ENCODE peak calls at places on chromosomes 13 and 19, in nine cellular contexts. T, C, U, R, J, B, S, M and O are unnamed samples.
A peak's percentile ranks its signal among the peaks of the same experiment; 100 is the strongest.

GRCh38 chr19:628168-628567 is 5.2 kb downstream of the POLRMT start:
- DNase-seq in T (no peak), C (no peak), U (no peak), R (no peak), J (no peak), B (no peak), S (no peak), M (no peak), O (no peak)

GRCh38 chr13:32164622-32165268 is 133.2 kb downstream of the FRY start:
- DNase-seq in T (no peak), C (peak; percentile 2), U (no peak), R (peak; percentile 16), J (peak; percentile 46), B (peak; percentile 76), S (peak; percentile 74), M (peak; percentile 18), O (peak; percentile 58)

GRCh38 chr19:50223439-50223716 is 20.0 kb downstream of the MYH14 start:
- DNase-seq in T (no peak), C (no peak), U (no peak), R (no peak), J (no peak), B (no peak), S (no peak), M (no peak), O (no peak)

GRCh38 chr13:108214511-108215383 is 589 bp downstream of the LIG4 start:
- DNase-seq in T (no peak), C (no peak), U (no peak), R (no peak), J (no peak), B (peak; percentile 48), S (no peak), M (no peak), O (no peak)

GRCh38 chr19:20385056-20385455 is 180.5 kb downstream of the ZNF737 start:
- DNase-seq in T (no peak), C (no peak), U (no peak), R (no peak), J (no peak), B (no peak), S (no peak), M (no peak), O (no peak)

GRCh38 chr13:73767191-73767741 is 366.9 kb downstream of the KLF12 start:
- DNase-seq in T (no peak), C (no peak), U (no peak), R (peak; percentile 3), J (no peak), B (no peak), S (no peak), M (no peak), O (no peak)

GRCh38 chr13:28753208-28753892 is 34.6 kb upstream of the SLC46A3 start:
- DNase-seq in T (no peak), C (no peak), U (peak; percentile 55), R (no peak), J (no peak), B (peak; percentile 98), S (peak; percentile 96), M (peak; percentile 48), O (peak; percentile 94)

GRCh38 chr19:15248648-15249559 is 16.7 kb upstream of the EPHX3 start:
- DNase-seq in T (no peak), C (no peak), U (peak; percentile 74), R (no peak), J (no peak), B (peak; percentile 98), S (peak; percentile 94), M (no peak), O (no peak)

GRCh38 chr19:10829967-10830366 is 6.0 kb downstream of the TMED1 start:
- DNase-seq in T (no peak), C (no peak), U (no peak), R (no peak), J (no peak), B (no peak), S (no peak), M (no peak), O (no peak)

GRCh38 chr13:77338329-77338728 is 11.4 kb upstream of the MYCBP2 start:
- DNase-seq in T (no peak), C (no peak), U (no peak), R (no peak), J (no peak), B (no peak), S (no peak), M (no peak), O (no peak)

GRCh38 chr19:17703823-17704463 is 15.3 kb upstream of the MAP1S start:
- DNase-seq in T (peak; percentile 55), C (peak; percentile 54), U (peak; percentile 67), R (peak; percentile 64), J (no peak), B (peak; percentile 63), S (peak; percentile 26), M (no peak), O (no peak)

GRCh38 chr19:49301165-49301865 is 23.7 kb downstream of the SLC6A16 start:
- DNase-seq in T (peak; percentile 66), C (peak; percentile 74), U (peak; percentile 84), R (peak; percentile 76), J (no peak), B (peak; percentile 60), S (peak; percentile 66), M (peak; percentile 31), O (peak; percentile 52)

GRCh38 chr13:22758245-22758644 is 422.5 kb upstream of the SGCG start:
- DNase-seq in T (no peak), C (no peak), U (no peak), R (no peak), J (no peak), B (no peak), S (no peak), M (no peak), O (no peak)

GRCh38 chr13:101157261-101157660 is 259.0 kb downstream of the NALCN start:
- DNase-seq in T (no peak), C (no peak), U (no peak), R (no peak), J (no peak), B (peak; percentile 50), S (peak; percentile 31), M (no peak), O (no peak)

GRCh38 chr13:48126944-48127814 is 32.3 kb upstream of the MED4 start:
- DNase-seq in T (peak; percentile 1), C (no peak), U (peak; percentile 19), R (peak; percentile 48), J (no peak), B (peak; percentile 77), S (peak; percentile 68), M (no peak), O (peak; percentile 51)

GRCh38 chr19:38977445-38978314 is 2.1 kb upstream of the FBXO17 start:
- DNase-seq in T (no peak), C (peak; percentile 74), U (no peak), R (peak; percentile 26), J (no peak), B (peak; percentile 5), S (peak; percentile 17), M (no peak), O (no peak)

GRCh38 chr13:48891586-48891985 is 84.1 kb upstream of the FNDC3A start:
- DNase-seq in T (no peak), C (no peak), U (no peak), R (no peak), J (no peak), B (peak; percentile 68), S (peak; percentile 80), M (no peak), O (no peak)

GRCh38 chr13:73025212-73026012 is 33.4 kb upstream of the KLF5 start:
- DNase-seq in T (no peak), C (no peak), U (no peak), R (no peak), J (no peak), B (peak; percentile 18), S (peak; percentile 11), M (no peak), O (no peak)

GRCh38 chr13:102847272-102848234 is 1.7 kb downstream of the ERCC5 start:
- DNase-seq in T (no peak), C (no peak), U (no peak), R (no peak), J (no peak), B (peak; percentile 78), S (peak; percentile 43), M (no peak), O (peak; percentile 37)

GRCh38 chr13:25732146-25732865 is 319.5 kb downstream of the SHISA2 start:
- DNase-seq in T (no peak), C (no peak), U (no peak), R (no peak), J (no peak), B (peak; percentile 5), S (peak; percentile 78), M (no peak), O (no peak)

GRCh38 chr19:13908674-13909073 is 2.7 kb downstream of the CC2D1A start:
- DNase-seq in T (no peak), C (no peak), U (no peak), R (no peak), J (no peak), B (no peak), S (no peak), M (no peak), O (no peak)

GRCh38 chr13:51861728-51862300 is at the start of gene CCDC70:
- DNase-seq in T (no peak), C (no peak), U (no peak), R (peak; percentile 18), J (no peak), B (peak; percentile 10), S (peak; percentile 38), M (no peak), O (no peak)

GRCh38 chr13:106617561-106617960 is 49.6 kb upstream of the ARGLU1 start:
- DNase-seq in T (no peak), C (no peak), U (no peak), R (no peak), J (no peak), B (peak; percentile 81), S (peak; percentile 36), M (no peak), O (no peak)

GRCh38 chr19:19746286-19747213 is 13.6 kb upstream of the ZNF14 start:
- DNase-seq in T (no peak), C (no peak), U (no peak), R (no peak), J (no peak), B (no peak), S (no peak), M (no peak), O (no peak)

GRCh38 chr19:12364391-12365093 is 941 bp downstream of the ZNF442 start:
- DNase-seq in T (no peak), C (no peak), U (peak; percentile 15), R (peak; percentile 13), J (no peak), B (peak; percentile 71), S (peak; percentile 31), M (no peak), O (no peak)

GRCh38 chr19:17765069-17765618 is 13.9 kb downstream of the FCHO1 start:
- DNase-seq in T (no peak), C (no peak), U (peak; percentile 86), R (no peak), J (no peak), B (no peak), S (no peak), M (no peak), O (no peak)

GRCh38 chr13:114067886-114068722 is 64.3 kb downstream of the RASA3 start:
- DNase-seq in T (no peak), C (no peak), U (peak; percentile 72), R (peak; percentile 38), J (no peak), B (no peak), S (no peak), M (no peak), O (no peak)

GRCh38 chr13:96460571-96460970 is 370.7 kb downstream of the HS6ST3 start:
- DNase-seq in T (no peak), C (no peak), U (no peak), R (no peak), J (no peak), B (no peak), S (no peak), M (peak; percentile 52), O (peak; percentile 8)

GRCh38 chr13:49308104-49308875 is 60.6 kb downstream of the CDADC1 start:
- DNase-seq in T (no peak), C (no peak), U (peak; percentile 69), R (no peak), J (no peak), B (peak; percentile 85), S (no peak), M (no peak), O (no peak)